ENCODE peak calls at places on chromosomes 3 and 15, in nine cellular contexts. One of them, this sample, is unnamed.
A peak's percentile ranks its signal among the peaks of the same experiment; 100 is the strongest.

GRCh38 chr15:68419301-68420175 is 12.4 kb downstream of the ITGA11 start:
- DNase-seq in neuronal stem cell: no peak
- DNase-seq in germinal center: no peak
- DNase-seq in hippocampal formation: no peak
- DNase-seq in activated CD8-positive, alpha-beta memory T cell treated with anti-CD3 and anti-CD28 coated beads for 48 hours: no peak
- DNase-seq in T follicular helper cell: no peak
- DNase-seq in NT2/D1: no peak
- DNase-seq in PC-3: no peak
- DNase-seq in GM13976: no peak
- DNase-seq in this sample: no peak

GRCh38 chr3:129305592-129306091 is 27.0 kb downstream of the HMCES start:
- DNase-seq in activated CD8-positive, alpha-beta memory T cell treated with anti-CD3 and anti-CD28 coated beads for 48 hours: no peak
- DNase-seq in GM13976: peak; percentile 77
- DNase-seq in PC-3: no peak
- DNase-seq in hippocampal formation: peak; percentile 59
- DNase-seq in NT2/D1: peak; percentile 93
- DNase-seq in germinal center: peak; percentile 58
- DNase-seq in T follicular helper cell: no peak
- DNase-seq in neuronal stem cell: peak; percentile 96
- DNase-seq in this sample: peak; percentile 90

GRCh38 chr3:128424508-128425069 is 42.1 kb downstream of the DNAJB8 start:
- DNase-seq in neuronal stem cell: no peak
- DNase-seq in NT2/D1: no peak
- DNase-seq in PC-3: peak; percentile 49
- DNase-seq in germinal center: no peak
- DNase-seq in GM13976: no peak
- DNase-seq in hippocampal formation: no peak
- DNase-seq in activated CD8-positive, alpha-beta memory T cell treated with anti-CD3 and anti-CD28 coated beads for 48 hours: no peak
- DNase-seq in T follicular helper cell: no peak
- DNase-seq in this sample: no peak

GRCh38 chr3:104941785-104942184 is 424.9 kb upstream of the ALCAM start:
- DNase-seq in T follicular helper cell: no peak
- DNase-seq in NT2/D1: no peak
- DNase-seq in hippocampal formation: no peak
- DNase-seq in neuronal stem cell: no peak
- DNase-seq in germinal center: no peak
- DNase-seq in PC-3: no peak
- DNase-seq in GM13976: no peak
- DNase-seq in activated CD8-positive, alpha-beta memory T cell treated with anti-CD3 and anti-CD28 coated beads for 48 hours: no peak
- DNase-seq in this sample: no peak

GRCh38 chr3:45235409-45235808 is 9.3 kb upstream of the TMEM158 start:
- DNase-seq in PC-3: no peak
- DNase-seq in germinal center: no peak
- DNase-seq in hippocampal formation: no peak
- DNase-seq in activated CD8-positive, alpha-beta memory T cell treated with anti-CD3 and anti-CD28 coated beads for 48 hours: no peak
- DNase-seq in T follicular helper cell: no peak
- DNase-seq in neuronal stem cell: no peak
- DNase-seq in GM13976: no peak
- DNase-seq in NT2/D1: no peak
- DNase-seq in this sample: no peak

GRCh38 chr3:156226676-156227420 is 106.5 kb downstream of the KCNAB1 start:
- DNase-seq in neuronal stem cell: no peak
- DNase-seq in hippocampal formation: no peak
- DNase-seq in T follicular helper cell: no peak
- DNase-seq in PC-3: no peak
- DNase-seq in NT2/D1: no peak
- DNase-seq in germinal center: no peak
- DNase-seq in activated CD8-positive, alpha-beta memory T cell treated with anti-CD3 and anti-CD28 coated beads for 48 hours: no peak
- DNase-seq in GM13976: no peak
- DNase-seq in this sample: no peak

GRCh38 chr15:70152070-70152480 is 54.4 kb upstream of the TLE3 start:
- DNase-seq in neuronal stem cell: no peak
- DNase-seq in T follicular helper cell: no peak
- DNase-seq in germinal center: no peak
- DNase-seq in hippocampal formation: no peak
- DNase-seq in NT2/D1: no peak
- DNase-seq in PC-3: no peak
- DNase-seq in activated CD8-positive, alpha-beta memory T cell treated with anti-CD3 and anti-CD28 coated beads for 48 hours: no peak
- DNase-seq in GM13976: no peak
- DNase-seq in this sample: no peak

GRCh38 chr3:112132975-112133448 is at the start of gene GCSAM:
- DNase-seq in hippocampal formation: peak; percentile 37
- DNase-seq in activated CD8-positive, alpha-beta memory T cell treated with anti-CD3 and anti-CD28 coated beads for 48 hours: no peak
- DNase-seq in GM13976: peak; percentile 55
- DNase-seq in NT2/D1: no peak
- DNase-seq in neuronal stem cell: no peak
- DNase-seq in T follicular helper cell: peak; percentile 56
- DNase-seq in PC-3: no peak
- DNase-seq in germinal center: peak; percentile 58
- DNase-seq in this sample: peak; percentile 67

GRCh38 chr15:50909044-50909342 is 510 bp downstream of the AP4E1 start:
- DNase-seq in activated CD8-positive, alpha-beta memory T cell treated with anti-CD3 and anti-CD28 coated beads for 48 hours: no peak
- DNase-seq in NT2/D1: no peak
- DNase-seq in PC-3: peak; percentile 2
- DNase-seq in GM13976: peak; percentile 22
- DNase-seq in hippocampal formation: no peak
- DNase-seq in T follicular helper cell: no peak
- DNase-seq in neuronal stem cell: no peak
- DNase-seq in germinal center: no peak
- DNase-seq in this sample: no peak

GRCh38 chr3:134359121-134360010 is 14.9 kb downstream of the AMOTL2 start:
- DNase-seq in activated CD8-positive, alpha-beta memory T cell treated with anti-CD3 and anti-CD28 coated beads for 48 hours: no peak
- DNase-seq in germinal center: no peak
- DNase-seq in GM13976: no peak
- DNase-seq in T follicular helper cell: no peak
- DNase-seq in neuronal stem cell: no peak
- DNase-seq in hippocampal formation: no peak
- DNase-seq in PC-3: no peak
- DNase-seq in NT2/D1: no peak
- DNase-seq in this sample: no peak

GRCh38 chr3:169241575-169241927 is 422.0 kb downstream of the MECOM start:
- DNase-seq in activated CD8-positive, alpha-beta memory T cell treated with anti-CD3 and anti-CD28 coated beads for 48 hours: no peak
- DNase-seq in NT2/D1: no peak
- DNase-seq in germinal center: no peak
- DNase-seq in PC-3: no peak
- DNase-seq in GM13976: no peak
- DNase-seq in neuronal stem cell: no peak
- DNase-seq in hippocampal formation: no peak
- DNase-seq in T follicular helper cell: no peak
- DNase-seq in this sample: no peak

GRCh38 chr3:69890094-69890493 is 109.4 kb upstream of the SAMMSON start:
- DNase-seq in NT2/D1: no peak
- DNase-seq in T follicular helper cell: no peak
- DNase-seq in germinal center: no peak
- DNase-seq in neuronal stem cell: no peak
- DNase-seq in GM13976: no peak
- DNase-seq in hippocampal formation: no peak
- DNase-seq in PC-3: peak; percentile 72
- DNase-seq in activated CD8-positive, alpha-beta memory T cell treated with anti-CD3 and anti-CD28 coated beads for 48 hours: no peak
- DNase-seq in this sample: no peak

GRCh38 chr3:140760324-140761075 is 82.6 kb downstream of the TRIM42 start:
- DNase-seq in GM13976: no peak
- DNase-seq in hippocampal formation: no peak
- DNase-seq in neuronal stem cell: no peak
- DNase-seq in NT2/D1: no peak
- DNase-seq in activated CD8-positive, alpha-beta memory T cell treated with anti-CD3 and anti-CD28 coated beads for 48 hours: no peak
- DNase-seq in T follicular helper cell: no peak
- DNase-seq in PC-3: no peak
- DNase-seq in germinal center: no peak
- DNase-seq in this sample: no peak

GRCh38 chr3:159593927-159594605 is 394.6 kb upstream of the IL12A start:
- DNase-seq in neuronal stem cell: no peak
- DNase-seq in GM13976: no peak
- DNase-seq in hippocampal formation: no peak
- DNase-seq in NT2/D1: no peak
- DNase-seq in PC-3: no peak
- DNase-seq in germinal center: no peak
- DNase-seq in activated CD8-positive, alpha-beta memory T cell treated with anti-CD3 and anti-CD28 coated beads for 48 hours: no peak
- DNase-seq in T follicular helper cell: no peak
- DNase-seq in this sample: no peak

GRCh38 chr15:38243278-38243677 is 9.4 kb upstream of the SPRED1 start:
- DNase-seq in germinal center: no peak
- DNase-seq in neuronal stem cell: no peak
- DNase-seq in activated CD8-positive, alpha-beta memory T cell treated with anti-CD3 and anti-CD28 coated beads for 48 hours: no peak
- DNase-seq in GM13976: no peak
- DNase-seq in NT2/D1: no peak
- DNase-seq in hippocampal formation: no peak
- DNase-seq in PC-3: no peak
- DNase-seq in T follicular helper cell: no peak
- DNase-seq in this sample: no peak

GRCh38 chr15:98548172-98548971 is 100.0 kb upstream of the IGF1R start:
- DNase-seq in germinal center: no peak
- DNase-seq in PC-3: no peak
- DNase-seq in T follicular helper cell: no peak
- DNase-seq in activated CD8-positive, alpha-beta memory T cell treated with anti-CD3 and anti-CD28 coated beads for 48 hours: peak; percentile 14
- DNase-seq in GM13976: no peak
- DNase-seq in neuronal stem cell: peak; percentile 56
- DNase-seq in hippocampal formation: peak; percentile 48
- DNase-seq in NT2/D1: peak; percentile 70
- DNase-seq in this sample: peak; percentile 87

GRCh38 chr15:68389041-68389930 is 42.7 kb downstream of the ITGA11 start:
- DNase-seq in PC-3: no peak
- DNase-seq in neuronal stem cell: no peak
- DNase-seq in GM13976: no peak
- DNase-seq in hippocampal formation: no peak
- DNase-seq in T follicular helper cell: no peak
- DNase-seq in activated CD8-positive, alpha-beta memory T cell treated with anti-CD3 and anti-CD28 coated beads for 48 hours: no peak
- DNase-seq in NT2/D1: no peak
- DNase-seq in germinal center: no peak
- DNase-seq in this sample: no peak

GRCh38 chr3:30768703-30769550 is 125.5 kb downstream of the GADL1 start:
- DNase-seq in activated CD8-positive, alpha-beta memory T cell treated with anti-CD3 and anti-CD28 coated beads for 48 hours: peak; percentile 33
- DNase-seq in NT2/D1: peak; percentile 60
- DNase-seq in hippocampal formation: peak; percentile 33
- DNase-seq in PC-3: peak; percentile 87
- DNase-seq in neuronal stem cell: peak; percentile 57
- DNase-seq in germinal center: peak; percentile 23
- DNase-seq in T follicular helper cell: peak; percentile 43
- DNase-seq in GM13976: peak; percentile 37
- DNase-seq in this sample: no peak

GRCh38 chr15:85312925-85313324 is 67.5 kb upstream of the AKAP13 start:
- DNase-seq in germinal center: no peak
- DNase-seq in NT2/D1: no peak
- DNase-seq in PC-3: no peak
- DNase-seq in GM13976: no peak
- DNase-seq in hippocampal formation: no peak
- DNase-seq in neuronal stem cell: no peak
- DNase-seq in activated CD8-positive, alpha-beta memory T cell treated with anti-CD3 and anti-CD28 coated beads for 48 hours: no peak
- DNase-seq in T follicular helper cell: no peak
- DNase-seq in this sample: no peak

GRCh38 chr15:73946795-73947370 is 20.6 kb downstream of the LOXL1 start:
- DNase-seq in NT2/D1: no peak
- DNase-seq in activated CD8-positive, alpha-beta memory T cell treated with anti-CD3 and anti-CD28 coated beads for 48 hours: no peak
- DNase-seq in T follicular helper cell: no peak
- DNase-seq in neuronal stem cell: no peak
- DNase-seq in GM13976: no peak
- DNase-seq in germinal center: no peak
- DNase-seq in PC-3: no peak
- DNase-seq in hippocampal formation: no peak
- DNase-seq in this sample: no peak

GRCh38 chr3:54653456-54654195 is 274.2 kb downstream of the LRTM1 start:
- DNase-seq in PC-3: no peak
- DNase-seq in GM13976: no peak
- DNase-seq in activated CD8-positive, alpha-beta memory T cell treated with anti-CD3 and anti-CD28 coated beads for 48 hours: no peak
- DNase-seq in T follicular helper cell: no peak
- DNase-seq in NT2/D1: no peak
- DNase-seq in germinal center: no peak
- DNase-seq in hippocampal formation: no peak
- DNase-seq in neuronal stem cell: no peak
- DNase-seq in this sample: no peak

GRCh38 chr3:124221286-124221821 is 229.4 kb upstream of the ROPN1 start:
- DNase-seq in PC-3: peak; percentile 25
- DNase-seq in NT2/D1: no peak
- DNase-seq in hippocampal formation: no peak
- DNase-seq in GM13976: no peak
- DNase-seq in T follicular helper cell: no peak
- DNase-seq in neuronal stem cell: no peak
- DNase-seq in activated CD8-positive, alpha-beta memory T cell treated with anti-CD3 and anti-CD28 coated beads for 48 hours: no peak
- DNase-seq in germinal center: no peak
- DNase-seq in this sample: no peak

GRCh38 chr3:60178931-60179653 is 1072.2 kb downstream of the FHIT start:
- DNase-seq in NT2/D1: no peak
- DNase-seq in hippocampal formation: no peak
- DNase-seq in PC-3: no peak
- DNase-seq in GM13976: no peak
- DNase-seq in neuronal stem cell: no peak
- DNase-seq in activated CD8-positive, alpha-beta memory T cell treated with anti-CD3 and anti-CD28 coated beads for 48 hours: no peak
- DNase-seq in T follicular helper cell: no peak
- DNase-seq in germinal center: no peak
- DNase-seq in this sample: no peak

GRCh38 chr15:41853191-41853590 is 14.5 kb downstream of the PLA2G4B start:
- DNase-seq in germinal center: no peak
- DNase-seq in GM13976: no peak
- DNase-seq in hippocampal formation: no peak
- DNase-seq in NT2/D1: no peak
- DNase-seq in activated CD8-positive, alpha-beta memory T cell treated with anti-CD3 and anti-CD28 coated beads for 48 hours: no peak
- DNase-seq in neuronal stem cell: no peak
- DNase-seq in T follicular helper cell: no peak
- DNase-seq in PC-3: no peak
- DNase-seq in this sample: no peak

GRCh38 chr15:55530861-55531313 is 22.9 kb upstream of the DNAAF4 start:
- DNase-seq in T follicular helper cell: no peak
- DNase-seq in germinal center: no peak
- DNase-seq in activated CD8-positive, alpha-beta memory T cell treated with anti-CD3 and anti-CD28 coated beads for 48 hours: no peak
- DNase-seq in neuronal stem cell: no peak
- DNase-seq in PC-3: peak; percentile 22
- DNase-seq in hippocampal formation: no peak
- DNase-seq in GM13976: no peak
- DNase-seq in NT2/D1: no peak
- DNase-seq in this sample: no peak

GRCh38 chr15:101121511-101122090 is 130.2 kb downstream of the CHSY1 start:
- DNase-seq in PC-3: peak; percentile 12
- DNase-seq in neuronal stem cell: peak; percentile 23
- DNase-seq in NT2/D1: no peak
- DNase-seq in T follicular helper cell: no peak
- DNase-seq in hippocampal formation: peak; percentile 27
- DNase-seq in germinal center: peak; percentile 44
- DNase-seq in activated CD8-positive, alpha-beta memory T cell treated with anti-CD3 and anti-CD28 coated beads for 48 hours: no peak
- DNase-seq in GM13976: peak; percentile 81
- DNase-seq in this sample: peak; percentile 29

GRCh38 chr3:182644800-182645433 is 148.4 kb upstream of the ATP11B start:
- DNase-seq in activated CD8-positive, alpha-beta memory T cell treated with anti-CD3 and anti-CD28 coated beads for 48 hours: peak; percentile 10
- DNase-seq in hippocampal formation: no peak
- DNase-seq in T follicular helper cell: no peak
- DNase-seq in neuronal stem cell: no peak
- DNase-seq in NT2/D1: no peak
- DNase-seq in germinal center: no peak
- DNase-seq in PC-3: no peak
- DNase-seq in GM13976: no peak
- DNase-seq in this sample: no peak

GRCh38 chr15:93913871-93914270 is 317.5 kb upstream of the MCTP2 start:
- DNase-seq in T follicular helper cell: no peak
- DNase-seq in NT2/D1: no peak
- DNase-seq in GM13976: no peak
- DNase-seq in PC-3: no peak
- DNase-seq in hippocampal formation: no peak
- DNase-seq in germinal center: no peak
- DNase-seq in neuronal stem cell: no peak
- DNase-seq in activated CD8-positive, alpha-beta memory T cell treated with anti-CD3 and anti-CD28 coated beads for 48 hours: no peak
- DNase-seq in this sample: no peak

GRCh38 chr15:34755419-34755773 is 598 bp upstream of the GJD2 start:
- DNase-seq in neuronal stem cell: no peak
- DNase-seq in activated CD8-positive, alpha-beta memory T cell treated with anti-CD3 and anti-CD28 coated beads for 48 hours: no peak
- DNase-seq in PC-3: no peak
- DNase-seq in hippocampal formation: no peak
- DNase-seq in NT2/D1: no peak
- DNase-seq in GM13976: no peak
- DNase-seq in T follicular helper cell: no peak
- DNase-seq in germinal center: no peak
- DNase-seq in this sample: no peak

GRCh38 chr3:67291287-67292252 is 293.5 kb downstream of the KBTBD8 start:
- DNase-seq in neuronal stem cell: no peak
- DNase-seq in activated CD8-positive, alpha-beta memory T cell treated with anti-CD3 and anti-CD28 coated beads for 48 hours: no peak
- DNase-seq in PC-3: no peak
- DNase-seq in germinal center: no peak
- DNase-seq in GM13976: no peak
- DNase-seq in hippocampal formation: no peak
- DNase-seq in T follicular helper cell: no peak
- DNase-seq in NT2/D1: no peak
- DNase-seq in this sample: no peak

GRCh38 chr15:67184208-67184925 is 70.1 kb downstream of the AAGAB start:
- DNase-seq in PC-3: no peak
- DNase-seq in hippocampal formation: no peak
- DNase-seq in neuronal stem cell: no peak
- DNase-seq in GM13976: no peak
- DNase-seq in T follicular helper cell: no peak
- DNase-seq in germinal center: no peak
- DNase-seq in NT2/D1: no peak
- DNase-seq in activated CD8-positive, alpha-beta memory T cell treated with anti-CD3 and anti-CD28 coated beads for 48 hours: no peak
- DNase-seq in this sample: peak; percentile 62